ENCODE peak calls at places on chromosomes 12 and 14, in nine cellular contexts. O is ovary, N is SK-N-SH, H is suprapubic skin, P is sigmoid colon, C is A549, J is transverse colon, V is stomach, M is upper lobe of left lung. A is an unnamed sample.

GRCh38 chr14:73452341-73453191 is 5.8 kb downstream of the NUMB start:
- DNase-seq in C (peak), V (no peak), H (no peak), J (no peak), O (no peak), N (no peak), M (no peak), P (no peak), A (no peak)

GRCh38 chr12:7834701-7835100 is 38.0 kb downstream of the SLC2A14 start:
- DNase-seq in V (no peak), H (no peak), J (no peak), P (no peak), O (no peak), M (peak), C (no peak), N (no peak), A (no peak)

GRCh38 chr12:29769162-29769820 is 14.5 kb downstream of the TMTC1 start:
- DNase-seq in M (no peak), J (no peak), C (no peak), O (peak), P (no peak), N (no peak), V (no peak), H (no peak), A (no peak)

GRCh38 chr14:69880851-69881250 is 1.6 kb downstream of the SMOC1 start:
- DNase-seq in J (no peak), H (no peak), O (no peak), N (peak), M (no peak), P (no peak), C (no peak), V (no peak), A (no peak)

GRCh38 chr14:26984318-26985177 is 386.7 kb upstream of the NOVA1 start:
- DNase-seq in J (peak), N (peak), C (peak), V (peak), H (no peak), M (peak), P (peak), O (peak), A (peak)

GRCh38 chr12:56087220-56087619 is 7.3 kb downstream of the ERBB3 start:
- DNase-seq in J (peak), O (no peak), P (peak), C (peak), H (no peak), V (peak), M (peak), N (no peak), A (peak)

GRCh38 chr14:23929822-23930294 is 23.7 kb upstream of the DHRS4 start:
- DNase-seq in C (peak), M (peak), H (peak), P (peak), O (peak), V (peak), J (peak), N (peak), A (peak)

GRCh38 chr12:80917651-80918050 is 20.1 kb downstream of the LIN7A start:
- DNase-seq in H (no peak), C (no peak), J (no peak), O (no peak), M (no peak), P (no peak), N (no peak), V (no peak), A (no peak)

GRCh38 chr14:101980700-101981099 is 16.3 kb downstream of the DYNC1H1 start:
- DNase-seq in H (no peak), P (peak), V (peak), J (peak), O (peak), C (peak), M (peak), N (no peak), A (no peak)

GRCh38 chr12:132560421-132560830 is 50.0 kb downstream of the LRCOL1 start:
- DNase-seq in M (no peak), J (peak), C (peak), H (no peak), O (no peak), N (peak), P (no peak), V (peak), A (no peak)

GRCh38 chr14:99816217-99816616 is 23.0 kb downstream of the EML1 start:
- DNase-seq in P (no peak), C (no peak), O (no peak), J (no peak), V (no peak), N (no peak), H (no peak), M (no peak), A (no peak)

GRCh38 chr12:41505001-41505400 is 316.9 kb downstream of the PDZRN4 start:
- DNase-seq in V (no peak), P (no peak), O (no peak), N (no peak), J (no peak), C (no peak), H (no peak), M (no peak), A (no peak)

GRCh38 chr14:61064210-61064609 is 83.2 kb downstream of the SLC38A6 start:
- DNase-seq in N (no peak), H (no peak), O (no peak), C (no peak), M (no peak), P (no peak), V (no peak), J (no peak), A (no peak)

GRCh38 chr14:63986789-63987533 is 134.2 kb downstream of the SYNE2 start:
- DNase-seq in C (peak), P (no peak), V (no peak), O (no peak), H (no peak), N (no peak), M (no peak), J (peak), A (no peak)

GRCh38 chr12:132289356-132290202 is 39.8 kb downstream of the GALNT9 start:
- DNase-seq in V (no peak), C (no peak), J (no peak), N (no peak), M (no peak), P (no peak), H (no peak), O (no peak), A (no peak)

GRCh38 chr12:130813949-130814348 is 25.1 kb downstream of the STX2 start:
- DNase-seq in C (no peak), O (no peak), P (no peak), J (no peak), N (no peak), V (no peak), H (peak), M (no peak), A (no peak)

GRCh38 chr12:38886064-38886463 is 19.3 kb downstream of the CPNE8 start:
- DNase-seq in O (peak), H (no peak), P (no peak), M (no peak), N (no peak), C (peak), J (peak), V (peak), A (no peak)

GRCh38 chr12:32843528-32844095 is 53.0 kb downstream of the PKP2 start:
- DNase-seq in O (no peak), H (no peak), P (no peak), N (no peak), V (no peak), M (no peak), J (no peak), C (no peak), A (peak)

GRCh38 chr14:105879503-105879866 is 353.1 kb downstream of the TMEM121 start:
- DNase-seq in M (peak), N (no peak), C (no peak), V (peak), P (peak), O (no peak), H (no peak), J (no peak), A (no peak)

GRCh38 chr12:9198012-9198411 is 10.2 kb downstream of the PZP start:
- DNase-seq in M (no peak), O (no peak), V (no peak), P (no peak), J (no peak), H (no peak), C (no peak), N (no peak), A (no peak)

GRCh38 chr12:88578821-88579518 is 1.3 kb downstream of the KITLG start:
- DNase-seq in P (no peak), O (no peak), M (peak), C (peak), V (no peak), H (no peak), J (peak), N (peak), A (no peak)

DNA sequence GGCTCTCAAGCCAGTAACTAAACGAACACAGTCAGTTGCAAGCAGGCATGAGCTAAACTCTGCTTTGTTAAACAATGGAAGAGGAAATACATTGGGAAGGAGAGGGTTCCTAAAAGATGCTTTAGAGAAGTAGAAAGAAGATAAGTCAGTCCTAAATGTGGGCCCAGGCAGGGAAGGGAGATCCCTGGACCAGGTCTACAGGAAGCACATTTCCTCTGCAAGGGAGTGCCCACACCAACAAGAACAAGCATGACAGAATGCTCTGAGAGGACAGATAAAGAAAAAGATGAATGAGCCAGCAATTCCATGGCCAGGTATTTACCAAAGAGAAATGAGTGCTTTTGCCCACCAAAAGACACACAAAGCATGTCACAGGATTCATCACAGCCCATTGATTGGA is 91.2 kb downstream of the ITPR2 start:
- DNase-seq in M (no peak), O (no peak), P (no peak), N (no peak), C (no peak), V (no peak), J (no peak), H (no peak), A (no peak)
- TF ChIP-seq CTCF in M (no peak), O (no peak), P (no peak), N (no peak), C (no peak), V (no peak), J (no peak), H (no peak), A (no peak)

DNA sequence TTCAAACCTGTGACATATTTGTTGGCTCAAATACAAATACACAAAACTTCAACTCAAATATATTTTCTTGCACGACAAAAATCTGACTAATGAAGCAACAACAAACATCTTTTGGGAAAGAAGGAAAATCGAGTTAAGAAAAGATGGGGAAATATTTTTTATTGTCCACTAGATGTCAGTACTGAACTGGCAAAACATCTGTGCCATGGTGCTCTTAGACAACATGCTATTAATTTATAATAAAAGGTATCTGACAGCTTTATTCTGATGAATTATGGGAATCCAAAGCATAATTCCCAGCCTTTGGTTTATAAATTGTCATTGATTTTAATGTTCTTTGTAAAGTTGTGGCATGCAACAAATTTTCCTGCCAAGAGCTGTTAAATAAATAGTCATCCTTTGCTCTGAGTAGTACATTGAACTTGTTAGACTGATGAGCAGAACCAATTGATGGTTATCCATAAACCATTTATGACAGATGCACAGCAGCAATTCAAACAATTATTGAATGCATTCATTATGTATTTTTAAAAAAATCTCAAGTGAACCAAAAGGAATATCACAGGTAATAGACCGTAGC is 231.2 kb downstream of the ETNK1 start:
- DNase-seq in H (no peak), M (no peak), V (no peak), J (no peak), N (peak), C (peak), O (no peak), P (no peak), A (no peak)
- TF ChIP-seq EP300 in H (no peak), M (no peak), V (no peak), J (no peak), N (no peak), C (no peak), O (no peak), P (no peak), A (no peak)

GRCh38 chr12:48996794-48997718 is 2.1 kb downstream of the DDN start:
- DNase-seq in P (peak), H (no peak), O (peak), C (peak), N (peak), J (peak), V (peak), M (peak), A (peak)
- TF ChIP-seq CTCF in P (peak), H (peak), O (no peak), C (peak), N (peak), J (peak), V (no peak), M (peak), A (peak)

GRCh38 chr12:102095677-102096263 is 24.1 kb downstream of the NUP37 start:
- DNase-seq in N (peak), O (no peak), H (no peak), P (no peak), C (peak), M (no peak), J (no peak), V (no peak), A (no peak)

GRCh38 chr12:102093319-102093718 is 26.6 kb downstream of the NUP37 start:
- DNase-seq in N (no peak), P (no peak), C (no peak), J (no peak), H (no peak), M (no peak), O (no peak), V (no peak), A (no peak)

DNA sequence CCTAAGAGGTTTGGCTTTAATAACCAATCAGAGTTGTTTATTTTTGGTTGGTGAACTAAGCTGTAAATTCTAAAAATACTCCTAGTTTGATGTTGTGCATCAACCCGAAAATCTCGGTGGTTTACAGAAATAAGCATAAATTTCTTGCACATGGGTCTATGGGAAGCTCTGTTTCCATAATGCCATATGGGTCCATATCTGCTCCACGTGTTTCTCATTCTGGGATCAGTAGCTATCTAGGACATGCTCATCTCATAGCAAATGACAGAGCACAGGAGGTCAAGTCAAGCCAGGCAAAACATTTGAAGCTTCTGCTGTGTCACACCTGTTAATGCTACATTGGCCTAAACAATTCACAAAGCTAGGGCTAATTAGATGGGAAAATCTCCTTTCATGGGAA is 23.1 kb downstream of the NUP37 start:
- DNase-seq in N (no peak), J (no peak), M (no peak), O (no peak), P (no peak), V (no peak), C (no peak), H (no peak), A (no peak)
- TF ChIP-seq EP300 in N (no peak), J (no peak), M (no peak), O (no peak), P (no peak), V (no peak), C (no peak), H (no peak), A (no peak)

DNA sequence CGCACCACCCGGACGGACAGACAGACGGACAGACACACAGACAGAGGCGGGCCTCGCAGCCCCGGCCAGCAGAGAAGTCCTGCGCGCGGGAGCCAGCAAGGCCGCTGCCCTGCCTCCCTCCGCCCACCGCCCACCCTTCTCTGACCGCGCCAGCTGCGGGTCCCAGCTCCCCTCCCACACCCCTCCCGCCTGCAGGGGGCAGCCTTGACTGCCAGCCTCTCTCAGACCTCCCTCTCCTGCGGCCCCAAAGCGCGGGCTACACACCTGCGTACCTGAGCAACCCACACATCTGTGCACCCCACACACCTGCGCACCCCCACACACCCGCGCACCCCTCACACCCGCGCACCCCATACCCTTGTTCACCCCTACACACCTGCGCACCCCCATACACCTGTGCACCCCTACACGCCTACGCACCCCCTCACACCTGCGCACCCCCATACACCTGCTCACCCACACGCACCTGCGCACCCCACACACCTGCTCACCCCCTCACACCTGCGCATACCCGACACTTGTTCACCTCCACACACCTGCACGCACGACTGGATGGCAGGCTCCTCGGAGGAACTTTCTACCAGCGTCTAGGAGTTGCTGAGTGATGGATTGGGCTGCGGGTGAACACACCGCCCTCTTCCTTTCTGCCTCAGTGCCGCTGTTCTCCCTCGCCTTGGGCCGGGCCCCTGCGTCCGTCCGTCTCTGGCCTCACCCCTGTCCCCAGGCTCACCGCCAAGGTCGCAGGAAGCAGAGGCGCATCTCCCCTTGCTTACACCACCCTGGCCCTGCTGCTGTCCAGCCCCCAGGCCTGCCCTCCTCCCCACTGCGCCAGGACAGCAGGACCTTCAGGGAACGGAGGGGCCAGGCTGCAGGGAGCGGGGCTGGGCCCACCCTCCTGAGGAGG is 20.8 kb upstream of the TMEM106C start:
- DNase-seq in J (no peak), P (peak), V (peak), H (no peak), N (peak), O (no peak), M (no peak), C (no peak), A (no peak)
- TF ChIP-seq CTCF in J (no peak), P (no peak), V (no peak), H (no peak), N (peak), O (no peak), M (no peak), C (peak), A (no peak)

A was measured in tibial nerve.